ENCODE peak calls at places on chromosomes 3 and 15, in five cellular contexts. One of them, this sample, is unnamed.

GRCh38 chr3:191894406-191894805 is 433.4 kb downstream of the PYDC2 start:
- DNase-seq in foreskin keratinocyte: no peak
- DNase-seq in gastrocnemius medialis: no peak
- DNase-seq in psoas muscle: no peak
- DNase-seq in brain microvascular endothelial cell: no peak
- DNase-seq in this sample: no peak

GRCh38 chr3:120554727-120555660 is 41.1 kb upstream of the NDUFB4 start:
- DNase-seq in brain microvascular endothelial cell: no peak
- DNase-seq in foreskin keratinocyte: no peak
- DNase-seq in gastrocnemius medialis: no peak
- DNase-seq in psoas muscle: no peak
- DNase-seq in this sample: no peak

GRCh38 chr3:139102606-139103005 is 57.9 kb upstream of the PRR23C start:
- DNase-seq in psoas muscle: no peak
- DNase-seq in gastrocnemius medialis: no peak
- DNase-seq in brain microvascular endothelial cell: no peak
- DNase-seq in foreskin keratinocyte: no peak
- DNase-seq in this sample: no peak

GRCh38 chr3:158768361-158768787 is 33.5 kb upstream of the MFSD1 start:
- DNase-seq in gastrocnemius medialis: peak
- DNase-seq in brain microvascular endothelial cell: peak
- DNase-seq in psoas muscle: peak
- DNase-seq in foreskin keratinocyte: no peak
- DNase-seq in this sample: no peak

GRCh38 chr3:170802164-170803151 is 67.5 kb downstream of the RPL22L1 start:
- DNase-seq in gastrocnemius medialis: no peak
- DNase-seq in brain microvascular endothelial cell: peak
- DNase-seq in psoas muscle: peak
- DNase-seq in foreskin keratinocyte: peak
- DNase-seq in this sample: peak

GRCh38 chr3:94431831-94432230 is 369.0 kb downstream of the NSUN3 start:
- DNase-seq in gastrocnemius medialis: no peak
- DNase-seq in brain microvascular endothelial cell: no peak
- DNase-seq in psoas muscle: no peak
- DNase-seq in foreskin keratinocyte: no peak
- DNase-seq in this sample: no peak

GRCh38 chr15:39579487-39580116 is 1.3 kb upstream of the THBS1 start:
- DNase-seq in brain microvascular endothelial cell: peak
- DNase-seq in gastrocnemius medialis: peak
- DNase-seq in foreskin keratinocyte: peak
- DNase-seq in psoas muscle: peak
- DNase-seq in this sample: peak

GRCh38 chr3:127050733-127051132 is 67.8 kb downstream of the PLXNA1 start:
- DNase-seq in gastrocnemius medialis: no peak
- DNase-seq in psoas muscle: peak
- DNase-seq in foreskin keratinocyte: no peak
- DNase-seq in brain microvascular endothelial cell: no peak
- DNase-seq in this sample: no peak

GRCh38 chr15:85582076-85582718 is 201.8 kb downstream of the AKAP13 start:
- DNase-seq in brain microvascular endothelial cell: no peak
- DNase-seq in psoas muscle: no peak
- DNase-seq in gastrocnemius medialis: no peak
- DNase-seq in foreskin keratinocyte: no peak
- DNase-seq in this sample: no peak

GRCh38 chr3:193798097-193798496 is 205.1 kb downstream of the OPA1 start:
- DNase-seq in brain microvascular endothelial cell: no peak
- DNase-seq in gastrocnemius medialis: no peak
- DNase-seq in psoas muscle: no peak
- DNase-seq in foreskin keratinocyte: no peak
- DNase-seq in this sample: no peak

GRCh38 chr15:39624806-39625205 is 43.9 kb downstream of the THBS1 start:
- DNase-seq in foreskin keratinocyte: peak
- DNase-seq in brain microvascular endothelial cell: peak
- DNase-seq in gastrocnemius medialis: peak
- DNase-seq in psoas muscle: peak
- DNase-seq in this sample: peak

GRCh38 chr15:44489464-44489863 is 47.5 kb upstream of the EIF3J start:
- DNase-seq in psoas muscle: no peak
- DNase-seq in gastrocnemius medialis: no peak
- DNase-seq in brain microvascular endothelial cell: peak
- DNase-seq in foreskin keratinocyte: peak
- DNase-seq in this sample: peak

GRCh38 chr3:189908646-189909045 is 212.1 kb downstream of the P3H2 start:
- DNase-seq in brain microvascular endothelial cell: peak
- DNase-seq in psoas muscle: no peak
- DNase-seq in gastrocnemius medialis: no peak
- DNase-seq in foreskin keratinocyte: peak
- DNase-seq in this sample: peak

GRCh38 chr3:62670351-62670750 is 204.9 kb downstream of the CADPS start:
- DNase-seq in gastrocnemius medialis: no peak
- DNase-seq in foreskin keratinocyte: no peak
- DNase-seq in psoas muscle: no peak
- DNase-seq in brain microvascular endothelial cell: no peak
- DNase-seq in this sample: peak

GRCh38 chr15:84633311-84634227 is 20.5 kb downstream of the WDR73 start:
- DNase-seq in foreskin keratinocyte: peak
- DNase-seq in psoas muscle: peak
- DNase-seq in gastrocnemius medialis: peak
- DNase-seq in brain microvascular endothelial cell: peak
- DNase-seq in this sample: peak

GRCh38 chr15:40471105-40471777 is 457 bp downstream of the CHST14 start:
- DNase-seq in psoas muscle: peak
- DNase-seq in foreskin keratinocyte: no peak
- DNase-seq in brain microvascular endothelial cell: no peak
- DNase-seq in gastrocnemius medialis: no peak
- DNase-seq in this sample: no peak

GRCh38 chr3:99356681-99357080 is 281.7 kb upstream of the COL8A1 start:
- DNase-seq in gastrocnemius medialis: no peak
- DNase-seq in psoas muscle: no peak
- DNase-seq in brain microvascular endothelial cell: no peak
- DNase-seq in foreskin keratinocyte: no peak
- DNase-seq in this sample: no peak

GRCh38 chr3:16945330-16945729 is 60.6 kb downstream of the PLCL2 start:
- DNase-seq in foreskin keratinocyte: peak
- DNase-seq in gastrocnemius medialis: no peak
- DNase-seq in psoas muscle: no peak
- DNase-seq in brain microvascular endothelial cell: peak
- DNase-seq in this sample: no peak

GRCh38 chr3:53800041-53800440 is 46.2 kb downstream of the CHDH start:
- DNase-seq in brain microvascular endothelial cell: no peak
- DNase-seq in foreskin keratinocyte: no peak
- DNase-seq in psoas muscle: no peak
- DNase-seq in gastrocnemius medialis: no peak
- DNase-seq in this sample: no peak

GRCh38 chr3:52244061-52244628 is 1.4 kb upstream of the PPM1M start:
- DNase-seq in gastrocnemius medialis: no peak
- DNase-seq in brain microvascular endothelial cell: no peak
- DNase-seq in psoas muscle: peak
- DNase-seq in foreskin keratinocyte: no peak
- DNase-seq in this sample: peak

GRCh38 chr3:120678331-120678845 is 3.7 kb downstream of the HGD start:
- DNase-seq in foreskin keratinocyte: peak
- DNase-seq in brain microvascular endothelial cell: peak
- DNase-seq in psoas muscle: no peak
- DNase-seq in gastrocnemius medialis: no peak
- DNase-seq in this sample: peak

GRCh38 chr3:186442162-186442561 is 80.1 kb upstream of the DGKG start:
- DNase-seq in brain microvascular endothelial cell: no peak
- DNase-seq in foreskin keratinocyte: no peak
- DNase-seq in gastrocnemius medialis: no peak
- DNase-seq in psoas muscle: no peak
- DNase-seq in this sample: no peak

GRCh38 chr3:126342991-126343661 is 14.1 kb downstream of the KLF15 start:
- DNase-seq in psoas muscle: peak
- DNase-seq in foreskin keratinocyte: no peak
- DNase-seq in brain microvascular endothelial cell: no peak
- DNase-seq in gastrocnemius medialis: peak
- DNase-seq in this sample: peak

GRCh38 chr3:134334231-134334900 is 39.9 kb downstream of the AMOTL2 start:
- DNase-seq in foreskin keratinocyte: no peak
- DNase-seq in gastrocnemius medialis: no peak
- DNase-seq in brain microvascular endothelial cell: no peak
- DNase-seq in psoas muscle: no peak
- DNase-seq in this sample: no peak

GRCh38 chr15:90915808-90916440 is 12.8 kb downstream of the MAN2A2 start:
- DNase-seq in gastrocnemius medialis: peak
- DNase-seq in psoas muscle: peak
- DNase-seq in foreskin keratinocyte: no peak
- DNase-seq in brain microvascular endothelial cell: peak
- DNase-seq in this sample: no peak

GRCh38 chr15:57861805-57862586 is 155.5 kb downstream of the POLR2M start:
- DNase-seq in gastrocnemius medialis: no peak
- DNase-seq in brain microvascular endothelial cell: peak
- DNase-seq in psoas muscle: no peak
- DNase-seq in foreskin keratinocyte: peak
- DNase-seq in this sample: peak

GRCh38 chr15:77554306-77555080 is 78.2 kb downstream of the LINGO1 start:
- DNase-seq in foreskin keratinocyte: no peak
- DNase-seq in brain microvascular endothelial cell: no peak
- DNase-seq in gastrocnemius medialis: no peak
- DNase-seq in psoas muscle: no peak
- DNase-seq in this sample: no peak

DNA sequence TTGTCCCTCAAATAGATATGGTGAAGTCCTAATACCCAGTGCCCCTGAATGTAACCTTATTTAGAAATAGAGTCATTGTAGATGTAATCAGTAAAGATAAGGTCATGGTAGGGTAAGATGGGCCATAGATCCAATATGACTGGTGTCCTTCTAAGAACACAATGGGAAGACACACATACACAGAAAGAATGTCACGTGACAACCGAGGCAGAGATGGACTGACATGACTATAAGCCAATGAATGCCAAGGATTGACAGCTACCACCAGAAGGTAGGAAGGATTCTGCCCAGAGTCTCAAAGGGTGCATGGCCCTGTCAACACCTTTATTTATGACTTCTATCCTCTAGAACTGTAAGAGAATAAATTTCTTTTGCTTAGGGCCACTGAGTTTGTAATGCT is 231.2 kb downstream of the IL5RA start:
- DNase-seq in psoas muscle: no peak
- DNase-seq in gastrocnemius medialis: no peak
- DNase-seq in foreskin keratinocyte: no peak
- DNase-seq in brain microvascular endothelial cell: no peak
- DNase-seq in this sample: no peak
- H3K27ac ChIP-seq in psoas muscle: no peak
- H3K27ac ChIP-seq in gastrocnemius medialis: no peak
- H3K27ac ChIP-seq in foreskin keratinocyte: no peak
- H3K27ac ChIP-seq in brain microvascular endothelial cell: no peak
- H3K27ac ChIP-seq in this sample: no peak

DNA sequence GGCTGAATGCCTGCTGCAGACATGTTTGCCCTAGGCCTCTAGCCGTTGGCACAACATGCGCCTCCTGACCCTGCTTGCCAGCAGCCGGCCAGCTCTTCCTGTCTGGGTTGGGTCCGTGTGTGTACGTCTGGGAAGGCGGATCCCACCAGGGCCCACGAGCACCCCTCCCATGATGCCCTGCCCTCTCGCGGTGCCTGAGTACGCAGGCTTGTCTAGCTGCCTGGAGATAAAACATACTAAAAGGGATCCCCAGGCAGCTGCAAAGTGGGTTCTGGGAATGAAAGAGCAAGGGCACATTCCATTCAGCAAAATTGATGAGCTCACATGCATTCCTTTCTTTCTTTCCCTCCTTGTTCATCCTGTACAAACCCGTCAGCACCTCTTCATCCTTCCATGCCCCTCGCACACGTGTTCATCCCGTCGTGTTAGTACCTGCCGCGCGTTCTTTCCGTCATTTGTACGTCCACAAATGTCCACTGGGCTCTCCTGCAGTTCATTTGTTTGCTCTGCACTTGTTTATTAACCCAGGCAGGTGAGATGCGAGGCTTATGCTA is 74.3 kb downstream of the FBLN2 start:
- DNase-seq in foreskin keratinocyte: peak
- DNase-seq in psoas muscle: no peak
- DNase-seq in gastrocnemius medialis: no peak
- DNase-seq in brain microvascular endothelial cell: peak
- DNase-seq in this sample: peak
- TF ChIP-seq CTCF in foreskin keratinocyte: peak
- TF ChIP-seq CTCF in psoas muscle: no peak
- TF ChIP-seq CTCF in gastrocnemius medialis: no peak
- TF ChIP-seq CTCF in brain microvascular endothelial cell: peak
- TF ChIP-seq CTCF in this sample: no peak

DNA sequence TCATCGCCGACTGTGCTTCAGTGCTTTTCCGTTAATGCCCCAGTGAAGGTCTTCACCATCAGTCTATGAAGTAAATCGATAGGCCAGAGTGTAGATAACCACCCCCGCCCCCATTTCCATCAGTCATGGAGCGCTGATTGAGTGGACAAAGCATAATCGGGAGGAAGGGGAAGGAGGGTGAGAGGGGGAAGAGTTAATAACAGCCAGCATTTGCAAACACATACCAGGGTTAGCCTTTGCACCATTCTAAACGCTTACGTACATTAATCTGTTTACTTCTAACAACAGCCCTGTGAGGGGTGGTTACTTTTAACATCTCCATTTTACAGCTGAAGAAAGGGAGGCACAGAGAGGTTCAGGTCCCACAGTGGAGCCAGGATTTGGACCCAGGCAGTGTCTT is 26.8 kb downstream of the EDEM1 start:
- DNase-seq in gastrocnemius medialis: no peak
- DNase-seq in foreskin keratinocyte: no peak
- DNase-seq in brain microvascular endothelial cell: no peak
- DNase-seq in psoas muscle: no peak
- DNase-seq in this sample: no peak
- H3K27ac ChIP-seq in gastrocnemius medialis: no peak
- H3K27ac ChIP-seq in foreskin keratinocyte: no peak
- H3K27ac ChIP-seq in brain microvascular endothelial cell: no peak
- H3K27ac ChIP-seq in psoas muscle: no peak
- H3K27ac ChIP-seq in this sample: no peak

GRCh38 chr3:32283304-32283703 is 44.8 kb downstream of the CMTM8 start:
- DNase-seq in brain microvascular endothelial cell: peak
- DNase-seq in gastrocnemius medialis: no peak
- DNase-seq in foreskin keratinocyte: no peak
- DNase-seq in psoas muscle: peak
- DNase-seq in this sample: no peak

GRCh38 chr3:32281570-32282106 is 43.2 kb downstream of the CMTM8 start:
- DNase-seq in foreskin keratinocyte: no peak
- DNase-seq in gastrocnemius medialis: no peak
- DNase-seq in psoas muscle: no peak
- DNase-seq in brain microvascular endothelial cell: no peak
- DNase-seq in this sample: no peak

GRCh38 chr3:32285910-32286309 is 47.4 kb downstream of the CMTM8 start:
- DNase-seq in psoas muscle: no peak
- DNase-seq in brain microvascular endothelial cell: no peak
- DNase-seq in foreskin keratinocyte: no peak
- DNase-seq in gastrocnemius medialis: no peak
- DNase-seq in this sample: no peak

GRCh38 chr3:32282578-32282977 is 44.1 kb downstream of the CMTM8 start:
- DNase-seq in foreskin keratinocyte: no peak
- DNase-seq in gastrocnemius medialis: no peak
- DNase-seq in brain microvascular endothelial cell: no peak
- DNase-seq in psoas muscle: no peak
- DNase-seq in this sample: no peak

DNA sequence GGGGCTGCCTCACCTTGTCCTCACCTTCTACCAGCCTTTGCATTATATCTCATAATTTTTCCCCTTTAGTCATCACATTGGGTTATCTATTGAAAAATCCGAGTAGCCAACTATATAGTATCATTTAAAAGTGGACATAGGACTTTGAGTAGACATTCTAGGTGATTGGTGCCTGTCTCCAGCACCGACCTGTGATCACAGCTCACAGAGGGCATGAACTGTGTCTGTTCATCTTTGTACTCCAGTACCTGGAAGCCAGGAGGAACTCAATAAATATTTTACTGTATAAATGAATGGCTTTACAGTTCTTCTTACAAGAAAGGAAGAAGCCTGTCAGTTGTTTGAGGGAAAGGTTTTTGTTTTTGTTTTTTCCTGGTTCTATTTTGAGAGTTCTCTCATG is 46.0 kb downstream of the CMTM8 start:
- DNase-seq in psoas muscle: no peak
- DNase-seq in brain microvascular endothelial cell: no peak
- DNase-seq in gastrocnemius medialis: no peak
- DNase-seq in foreskin keratinocyte: no peak
- DNase-seq in this sample: no peak
- TF ChIP-seq CTCF in psoas muscle: no peak
- TF ChIP-seq CTCF in brain microvascular endothelial cell: no peak
- TF ChIP-seq CTCF in gastrocnemius medialis: no peak
- TF ChIP-seq CTCF in foreskin keratinocyte: no peak
- TF ChIP-seq CTCF in this sample: no peak